ENCODE peak calls at places on chromosome 21, in eight cellular contexts. E is ovary, K is astrocyte of the spinal cord, C is progenitor cell of endocrine pancreas, J is heart right ventricle, O is RWPE2, M is BJ, Z is GM13976. P is an unnamed sample.

GRCh38 chr21:18550361-18550760 is 146.8 kb upstream of the TMPRSS15 start:
- DNase-seq in K (no peak), J (no peak), C (no peak), O (no peak), Z (no peak), M (no peak), E (no peak), P (no peak)

GRCh38 chr21:32914424-32915070 is 111.2 kb upstream of the OLIG2 start:
- DNase-seq in E (no peak), M (no peak), Z (no peak), J (no peak), C (no peak), K (no peak), O (no peak), P (no peak)

GRCh38 chr21:21101911-21102310 is 103.7 kb downstream of the NCAM2 start:
- DNase-seq in Z (no peak), C (no peak), M (no peak), E (no peak), J (no peak), O (no peak), K (peak), P (no peak)

GRCh38 chr21:31298618-31299269 is 45.3 kb downstream of the TIAM1 start:
- DNase-seq in M (no peak), Z (no peak), O (no peak), K (peak), E (no peak), C (no peak), J (no peak), P (no peak)

GRCh38 chr21:33036430-33037162 is 10.9 kb downstream of the OLIG2 start:
- DNase-seq in E (no peak), J (no peak), C (no peak), O (no peak), K (peak), Z (no peak), M (no peak), P (no peak)

GRCh38 chr21:26769613-26770188 is 75.5 kb downstream of the ADAMTS1 start:
- DNase-seq in Z (no peak), M (no peak), K (peak), C (no peak), O (no peak), J (peak), E (no peak), P (peak)

GRCh38 chr21:37008705-37009104 is 2.2 kb downstream of the RIPPLY3 start:
- DNase-seq in C (peak), O (no peak), K (no peak), E (no peak), Z (no peak), M (no peak), J (no peak), P (no peak)

GRCh38 chr21:46295177-46295711 is 9.1 kb downstream of the YBEY start:
- DNase-seq in O (no peak), C (no peak), J (peak), E (no peak), M (no peak), K (peak), Z (no peak), P (no peak)

GRCh38 chr21:14741237-14741636 is 195.1 kb upstream of the SAMSN1 start:
- DNase-seq in C (no peak), E (no peak), K (no peak), Z (no peak), J (no peak), O (no peak), M (no peak), P (peak)

GRCh38 chr21:42988234-42988965 is 14.0 kb downstream of the PKNOX1 start:
- DNase-seq in J (no peak), E (no peak), O (no peak), K (peak), Z (no peak), M (no peak), C (no peak), P (no peak)

GRCh38 chr21:26137379-26138060 is 33.0 kb downstream of the APP start:
- DNase-seq in K (peak), M (no peak), J (no peak), E (no peak), O (no peak), C (no peak), Z (no peak), P (no peak)

GRCh38 chr21:21268061-21268471 is 269.9 kb downstream of the NCAM2 start:
- DNase-seq in E (no peak), O (no peak), Z (no peak), K (peak), C (no peak), M (no peak), J (no peak), P (no peak)

GRCh38 chr21:46585191-46585953 is 19.5 kb downstream of the S100B start:
- DNase-seq in O (no peak), M (no peak), C (no peak), K (no peak), E (no peak), J (no peak), Z (no peak), P (no peak)

GRCh38 chr21:46424062-46424591 is 34.6 kb upstream of the DIP2A start:
- DNase-seq in K (no peak), O (no peak), C (no peak), E (no peak), Z (no peak), J (no peak), M (no peak), P (no peak)

GRCh38 chr21:20404915-20405314 is 593.3 kb upstream of the NCAM2 start:
- DNase-seq in J (no peak), E (no peak), M (no peak), K (no peak), C (no peak), Z (no peak), O (no peak), P (no peak)

GRCh38 chr21:28229811-28230210 is 762.9 kb downstream of the LTN1 start:
- DNase-seq in J (no peak), Z (no peak), M (no peak), K (peak), O (no peak), E (no peak), C (no peak), P (no peak)

GRCh38 chr21:36909423-36909822 is 57.0 kb downstream of the HLCS start:
- DNase-seq in M (no peak), O (no peak), K (no peak), Z (no peak), C (no peak), J (no peak), E (no peak), P (peak)

GRCh38 chr21:45013271-45013841 is 61.0 kb upstream of the ADARB1 start:
- DNase-seq in J (no peak), O (no peak), Z (no peak), M (no peak), K (no peak), C (no peak), E (no peak), P (no peak)

GRCh38 chr21:45011426-45011825 is 63.0 kb upstream of the ADARB1 start:
- DNase-seq in K (no peak), C (no peak), E (no peak), Z (no peak), O (peak), J (no peak), M (no peak), P (no peak)

GRCh38 chr21:45012661-45013270 is 61.6 kb upstream of the ADARB1 start:
- DNase-seq in E (no peak), C (no peak), O (peak), M (no peak), J (no peak), K (no peak), Z (no peak), P (peak)

GRCh38 chr21:45010860-45011259 is 63.5 kb upstream of the ADARB1 start:
- DNase-seq in E (no peak), K (no peak), C (no peak), Z (no peak), M (no peak), J (no peak), O (peak), P (no peak)

DNA sequence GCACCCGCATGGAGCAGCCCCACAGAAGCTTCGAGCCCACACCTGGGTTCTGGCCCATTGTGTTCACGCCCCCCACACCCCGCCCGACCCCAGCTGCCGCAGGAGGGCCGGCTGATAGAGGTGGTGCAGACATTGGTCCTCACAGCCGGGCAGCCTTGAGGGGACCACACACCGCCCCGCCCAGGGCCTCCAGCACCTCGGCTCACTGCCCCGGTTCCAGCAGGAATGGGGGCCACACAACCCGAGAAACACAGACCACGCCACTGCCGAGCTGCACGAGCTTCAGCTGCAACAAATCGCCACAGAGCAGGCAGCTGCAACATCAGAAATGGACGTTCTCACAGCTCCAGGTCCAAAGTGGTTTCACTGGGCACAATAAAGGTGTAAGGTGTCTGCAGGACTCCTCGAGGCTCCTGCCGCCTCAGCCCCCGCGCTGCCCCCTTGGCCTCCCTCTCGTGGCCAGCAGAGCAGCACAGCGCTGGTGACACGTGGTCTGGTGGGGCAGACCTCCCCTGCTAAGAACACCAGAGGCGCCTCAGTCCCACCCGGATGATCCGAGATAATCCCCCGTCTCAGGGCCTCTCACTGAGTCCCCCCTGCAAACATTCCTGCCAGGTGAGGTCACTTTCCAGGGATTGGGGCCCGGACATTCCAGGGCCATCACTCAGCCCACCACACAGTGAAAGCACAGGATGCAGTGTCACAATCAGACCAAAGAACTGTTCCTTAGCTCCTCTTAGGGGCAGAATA is 62.3 kb upstream of the ADARB1 start:
- DNase-seq in O (peak), K (peak), E (peak), C (peak), Z (no peak), J (no peak), M (peak), P (peak)
- TF ChIP-seq CTCF in O (peak), K (no peak), E (no peak), C (no peak), Z (no peak), J (no peak), M (peak), P (no peak)

GRCh38 chr21:15749868-15750174 is 20.0 kb downstream of the USP25 start:
- DNase-seq in O (no peak), J (no peak), K (no peak), Z (no peak), C (no peak), M (no peak), E (no peak), P (no peak)

GRCh38 chr21:15749045-15749867 is 19.5 kb downstream of the USP25 start:
- DNase-seq in C (no peak), O (no peak), K (peak), E (no peak), Z (no peak), M (no peak), J (no peak), P (no peak)

GRCh38 chr21:15751037-15751436 is 21.3 kb downstream of the USP25 start:
- DNase-seq in K (no peak), Z (no peak), O (no peak), E (no peak), J (no peak), C (no peak), M (no peak), P (no peak)

GRCh38 chr21:15752763-15753407 is 23.1 kb downstream of the USP25 start:
- DNase-seq in Z (no peak), E (no peak), O (no peak), C (no peak), K (no peak), M (no peak), J (no peak), P (no peak)

DNA sequence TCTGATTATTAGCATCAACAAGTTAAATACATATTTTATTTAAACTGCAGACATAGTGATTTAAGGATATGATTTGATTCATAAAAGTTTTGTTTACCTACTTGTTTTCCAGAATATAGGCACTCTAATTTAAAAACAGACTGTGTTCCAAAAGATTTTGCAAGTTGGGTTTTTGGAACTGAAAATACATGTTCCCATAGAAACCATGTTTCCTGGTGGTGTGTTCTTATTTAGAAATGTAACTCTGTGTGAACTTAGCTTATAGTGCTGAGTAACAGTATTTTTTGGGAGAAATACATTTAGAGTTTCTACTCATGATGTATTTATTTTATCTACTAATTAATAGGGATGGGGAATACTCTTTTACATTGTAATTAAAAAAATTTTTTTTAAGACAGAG is 21.8 kb downstream of the USP25 start:
- DNase-seq in K (no peak), O (no peak), Z (no peak), J (no peak), M (no peak), E (no peak), C (no peak), P (no peak)
- TF ChIP-seq CTCF in K (no peak), O (no peak), Z (no peak), J (no peak), M (no peak), E (no peak), C (no peak), P (no peak)

GRCh38 chr21:35052786-35053185 is 3.7 kb upstream of the RUNX1 start:
- DNase-seq in J (no peak), C (no peak), O (no peak), E (no peak), Z (no peak), M (no peak), K (no peak), P (no peak)

GRCh38 chr21:35048706-35049617 is at the start of gene RUNX1:
- DNase-seq in M (no peak), E (no peak), J (peak), Z (peak), K (peak), C (no peak), O (no peak), P (no peak)

GRCh38 chr21:35053356-35054096 is 4.4 kb upstream of the RUNX1 start:
- DNase-seq in J (no peak), E (no peak), O (no peak), C (no peak), Z (no peak), K (no peak), M (no peak), P (no peak)

GRCh38 chr21:35050348-35051286 is 1.5 kb upstream of the RUNX1 start:
- DNase-seq in E (no peak), Z (peak), J (no peak), C (no peak), M (no peak), O (no peak), K (no peak), P (no peak)

GRCh38 chr21:35051287-35051818 is 2.3 kb upstream of the RUNX1 start:
- DNase-seq in K (peak), E (no peak), C (peak), Z (peak), M (no peak), J (peak), O (no peak), P (peak)
- TF ChIP-seq CTCF in K (peak), E (no peak), C (peak), Z (peak), M (peak), J (peak), O (no peak), P (peak)

DNA sequence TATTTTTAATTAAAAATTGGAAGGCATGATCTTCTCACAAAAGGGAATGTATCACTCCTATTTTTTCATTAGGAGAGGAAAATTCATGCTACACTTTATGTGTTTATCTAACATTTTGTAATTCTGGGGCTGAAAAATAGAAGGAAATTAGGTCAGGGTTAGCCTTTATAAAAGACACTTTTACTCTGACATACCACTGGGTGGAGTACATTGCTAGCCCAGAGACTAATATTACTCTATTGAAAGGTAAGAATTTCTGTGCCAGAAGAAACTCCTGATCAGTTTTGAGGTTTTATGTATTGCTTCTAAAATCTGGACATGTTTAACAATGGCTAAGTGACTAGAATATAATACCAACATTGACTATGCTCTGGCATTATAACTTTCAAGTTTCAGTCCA is 724.6 kb downstream of the USP25 start:
- DNase-seq in J (no peak), E (no peak), M (no peak), C (no peak), Z (no peak), O (no peak), K (peak), P (no peak)
- TF ChIP-seq CTCF in J (no peak), E (peak), M (peak), C (no peak), Z (no peak), O (peak), K (peak), P (no peak)

DNA sequence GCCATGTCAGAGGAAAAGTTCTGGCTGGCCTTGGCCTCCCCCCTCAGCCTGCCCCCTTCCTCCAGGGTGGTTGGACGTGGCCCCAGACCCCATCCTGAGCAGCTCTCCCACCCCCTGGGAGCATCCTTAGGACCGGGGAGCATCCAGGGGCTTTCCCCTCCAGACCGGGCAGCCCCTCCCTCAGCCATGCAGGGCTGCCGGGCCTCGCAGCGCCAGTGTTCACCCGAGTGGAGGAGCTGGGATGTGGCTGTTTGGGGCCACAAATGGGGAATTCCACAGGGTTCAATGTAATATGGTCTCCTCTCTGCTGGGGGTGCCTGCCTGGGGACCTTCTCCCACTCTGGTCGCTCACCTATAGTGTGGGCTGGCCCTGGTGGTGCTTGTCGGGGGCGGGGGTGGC is 4.2 kb upstream of the PFKL start:
- DNase-seq in Z (peak), M (no peak), O (no peak), E (no peak), J (no peak), K (no peak), C (no peak), P (no peak)
- TF ChIP-seq CTCF in Z (no peak), M (no peak), O (no peak), E (no peak), J (no peak), K (no peak), C (no peak), P (no peak)

GRCh38 chr21:41847066-41847804 is 31.9 kb downstream of the PRDM15 start:
- DNase-seq in O (peak), E (no peak), C (no peak), K (peak), J (no peak), Z (no peak), M (no peak), P (no peak)
- TF ChIP-seq CTCF in O (no peak), E (no peak), C (no peak), K (no peak), J (no peak), Z (no peak), M (peak), P (no peak)

GRCh38 chr21:38609580-38609979 is 111.3 kb upstream of the ERG start:
- DNase-seq in Z (no peak), E (no peak), K (no peak), M (no peak), J (no peak), O (no peak), C (no peak), P (no peak)

GRCh38 chr21:38610573-38611251 is 112.4 kb upstream of the ERG start:
- DNase-seq in J (no peak), E (no peak), O (no peak), Z (no peak), M (no peak), C (no peak), K (no peak), P (no peak)

GRCh38 chr21:38611262-38611661 is 113.0 kb upstream of the ERG start:
- DNase-seq in C (no peak), J (no peak), K (no peak), E (no peak), Z (no peak), M (no peak), O (no peak), P (no peak)

GRCh38 chr21:38614558-38614957 is 116.3 kb upstream of the ERG start:
- DNase-seq in Z (no peak), E (no peak), J (no peak), M (no peak), O (no peak), C (no peak), K (no peak), P (no peak)

GRCh38 chr21:38613686-38614085 is 115.4 kb upstream of the ERG start:
- DNase-seq in M (no peak), J (no peak), C (no peak), E (no peak), K (no peak), O (no peak), Z (no peak), P (no peak)
- TF ChIP-seq CTCF in M (no peak), J (no peak), C (no peak), E (no peak), K (no peak), O (no peak), Z (no peak), P (no peak)

P was measured in Calu3.